ENCODE peak calls at places on chromosome 12, in six cellular contexts. J is activated naive CD4-positive, alpha-beta T cell; R is cardiac fibroblast; H is CD4-positive, CD25-positive, alpha-beta regulatory T cell; N is RKO; K is uterus. P is an unnamed sample.

GRCh38 chr12:632102-632696 is 31.0 kb downstream of the NINJ2 start:
- DNase-seq in J (no peak), K (no peak), R (peak), H (no peak), N (peak), P (peak)

GRCh38 chr12:95538656-95539055 is 12.6 kb downstream of the USP44 start:
- DNase-seq in R (no peak), J (no peak), N (no peak), H (no peak), K (no peak), P (no peak)

GRCh38 chr12:52244615-52244994 is 11.6 kb downstream of the KRT7 start:
- DNase-seq in K (no peak), N (no peak), H (no peak), J (no peak), R (no peak), P (no peak)

GRCh38 chr12:46956451-46957035 is 122.9 kb upstream of the PCED1B start:
- DNase-seq in R (no peak), H (no peak), K (no peak), N (no peak), J (no peak), P (no peak)

GRCh38 chr12:98162906-98163678 is 352.3 kb upstream of the TMPO start:
- DNase-seq in J (no peak), N (no peak), H (no peak), K (no peak), R (no peak), P (no peak)

GRCh38 chr12:53071591-53072551 is 7.3 kb downstream of the SPRYD3 start:
- DNase-seq in K (peak), H (no peak), J (no peak), R (peak), N (no peak), P (no peak)

GRCh38 chr12:76206039-76206676 is 121.7 kb upstream of the NAP1L1 start:
- DNase-seq in K (no peak), N (no peak), H (no peak), J (no peak), R (no peak), P (no peak)

GRCh38 chr12:52006726-52007157 is at the start of gene TAMALIN:
- DNase-seq in H (peak), N (no peak), J (peak), K (peak), R (peak), P (no peak)

GRCh38 chr12:88310069-88310468 is 168.0 kb downstream of the TMTC3 start:
- DNase-seq in N (no peak), R (peak), K (no peak), J (no peak), H (no peak), P (no peak)